ENCODE peak calls at places on chromosomes 7 and 10, in seven cellular contexts. E, F, O, X, G, B and V are unnamed samples.

GRCh38 chr10:122521011-122521410 is 39.5 kb upstream of the DMBT1 start:
- DNase-seq in E (no peak), B (no peak), F (no peak), O (no peak), X (no peak), G (no peak), V (no peak)

GRCh38 chr10:72323108-72323932 is 31.4 kb downstream of the DNAJB12 start:
- DNase-seq in G (no peak), O (no peak), F (no peak), E (no peak), X (no peak), B (no peak), V (no peak)

GRCh38 chr10:34885901-34886300 is 70.8 kb upstream of the PARD3 start:
- DNase-seq in G (no peak), F (no peak), X (no peak), O (no peak), E (no peak), B (no peak), V (no peak)

GRCh38 chr7:47458057-47458456 is 123.9 kb downstream of the TNS3 start:
- DNase-seq in B (peak; percentile 87), O (peak; percentile 37), F (no peak), G (no peak), X (no peak), E (peak; percentile 56), V (no peak)

GRCh38 chr10:132696204-132696603 is 89.7 kb downstream of the NKX6-2 start:
- DNase-seq in E (no peak), G (no peak), B (no peak), F (no peak), X (no peak), O (no peak), V (no peak)

GRCh38 chr10:119498889-119499864 is 43.3 kb downstream of the RGS10 start:
- DNase-seq in E (peak; percentile 41), F (no peak), G (no peak), O (peak; percentile 91), X (no peak), B (no peak), V (no peak)

GRCh38 chr7:102451371-102452054 is 13.2 kb downstream of the ALKBH4 start:
- DNase-seq in O (peak; percentile 67), F (no peak), X (peak; percentile 99), B (no peak), E (no peak), G (peak; percentile 85), V (no peak)

GRCh38 chr7:4119848-4120247 is 562.2 kb upstream of the FOXK1 start:
- DNase-seq in X (no peak), F (no peak), B (no peak), E (no peak), O (no peak), G (no peak), V (no peak)

GRCh38 chr7:20197837-20198236 is 19.3 kb downstream of the MACC1 start:
- DNase-seq in E (no peak), O (no peak), F (no peak), X (peak; percentile 34), G (peak; percentile 37), B (no peak), V (no peak)

GRCh38 chr10:77290528-77291155 is 347.0 kb downstream of the KCNMA1 start:
- DNase-seq in E (no peak), O (no peak), G (no peak), B (no peak), F (no peak), X (no peak), V (no peak)

GRCh38 chr10:329361-330099 is 194.3 kb downstream of the ZMYND11 start:
- DNase-seq in B (peak; percentile 87), F (peak; percentile 36), X (no peak), O (peak; percentile 80), E (peak; percentile 93), G (peak; percentile 23), V (peak; percentile 68)

GRCh38 chr10:93742633-93743349 is 14.9 kb upstream of the LGI1 start:
- DNase-seq in G (no peak), F (peak; percentile 74), B (no peak), E (no peak), O (no peak), X (no peak), V (no peak)

GRCh38 chr10:91796332-91797076 is 1.7 kb upstream of the TNKS2 start:
- DNase-seq in O (peak; percentile 4), G (peak; percentile 14), F (peak; percentile 32), E (peak; percentile 57), B (no peak), X (no peak), V (no peak)

GRCh38 chr10:7610651-7611389 is 55.9 kb downstream of the ITIH5 start:
- DNase-seq in X (no peak), O (no peak), F (no peak), E (no peak), G (no peak), B (peak; percentile 85), V (no peak)

GRCh38 chr10:102927311-102928010 is 9.4 kb downstream of the CNNM2 start:
- DNase-seq in O (no peak), X (no peak), F (peak; percentile 76), E (no peak), G (peak; percentile 9), B (no peak), V (no peak)

GRCh38 chr10:95225136-95225535 is 31.1 kb downstream of the ACSM6 start:
- DNase-seq in B (no peak), X (no peak), E (no peak), O (no peak), F (no peak), G (no peak), V (no peak)
- TF ChIP-seq CTCF in B (no peak), X (no peak), E (no peak), O (no peak), F (no peak), G (no peak), V (peak; percentile 24)

DNA sequence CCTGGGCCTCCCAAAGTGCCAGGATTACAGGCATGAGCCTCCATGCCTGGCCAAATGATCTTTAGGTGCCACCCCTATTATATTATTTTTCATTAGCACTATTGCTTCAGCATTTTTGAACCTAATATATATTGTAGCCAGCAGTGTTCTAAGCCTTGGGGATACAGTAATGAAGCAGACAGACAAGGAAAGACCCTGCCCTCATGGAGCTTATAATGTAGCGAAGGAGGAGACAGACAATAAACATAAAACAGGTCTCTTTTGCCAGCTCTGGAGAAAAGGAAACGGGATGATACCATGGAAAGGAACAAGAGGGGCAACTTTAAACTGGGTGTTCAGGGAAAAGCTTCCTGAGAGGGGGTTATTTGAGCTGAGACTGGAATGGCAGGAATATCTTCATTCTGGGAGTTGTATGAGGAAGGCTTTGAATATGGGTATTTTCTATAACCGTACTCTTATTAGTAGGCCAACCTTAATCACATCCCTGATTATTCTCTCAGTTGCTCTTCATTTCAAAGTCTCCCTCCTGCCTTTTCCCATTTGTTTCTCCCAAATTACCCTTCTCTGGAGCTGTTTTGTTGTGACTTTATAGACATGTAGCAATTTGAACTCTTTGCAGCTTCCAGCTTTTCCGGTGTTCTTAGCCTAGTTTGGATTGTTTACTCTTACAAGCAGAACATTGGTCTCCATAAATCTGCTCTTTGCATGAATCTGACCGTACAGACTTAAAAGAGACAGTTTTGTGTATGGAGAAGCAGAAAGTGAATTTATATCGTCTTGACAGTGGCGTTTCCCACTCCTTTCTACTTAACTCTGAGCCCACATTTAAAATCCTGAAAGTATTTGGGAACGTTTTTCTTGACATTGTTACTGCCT is 19.0 kb downstream of the PRKAR2B start:
- DNase-seq in X (no peak), E (no peak), B (no peak), G (no peak), F (no peak), O (no peak), V (no peak)
- H3K27ac ChIP-seq in X (no peak overlapping the region), E (no peak overlapping the region), B (no peak overlapping the region), G (peak overlapping the region; percentile 23), F (no peak overlapping the region), O (no peak overlapping the region), V (no peak overlapping the region)

GRCh38 chr7:159226303-159226702 is 81.6 kb upstream of the VIPR2 start:
- DNase-seq in O (no peak), X (peak; percentile 63), G (no peak), E (no peak), B (no peak), F (no peak), V (no peak)

GRCh38 chr7:159231017-159231416 is 86.3 kb upstream of the VIPR2 start:
- DNase-seq in B (no peak), G (no peak), O (no peak), F (no peak), X (no peak), E (no peak), V (no peak)

GRCh38 chr7:159229683-159230475 is 85.2 kb upstream of the VIPR2 start:
- DNase-seq in B (no peak), O (peak; percentile 50), E (no peak), X (no peak), G (no peak), F (no peak), V (no peak)

GRCh38 chr7:159227433-159227832 is 82.8 kb upstream of the VIPR2 start:
- DNase-seq in F (no peak), O (no peak), X (no peak), E (no peak), G (no peak), B (no peak), V (no peak)
- TF ChIP-seq POLR2AphosphoS5 in F (no peak), O (no peak), X (no peak), E (peak; percentile 37), G (no peak), B (no peak), V (no peak)

GRCh38 chr7:88346357-88346756 is 39.7 kb upstream of the STEAP4 start:
- DNase-seq in X (no peak), O (no peak), G (no peak), F (no peak), E (no peak), B (no peak), V (no peak)

GRCh38 chr7:88347098-88347497 is 40.4 kb upstream of the STEAP4 start:
- DNase-seq in E (peak; percentile 27), G (no peak), X (no peak), O (no peak), B (no peak), F (no peak), V (no peak)

GRCh38 chr7:88350118-88350517 is 43.4 kb upstream of the STEAP4 start:
- DNase-seq in X (no peak), G (no peak), E (no peak), F (no peak), O (no peak), B (no peak), V (no peak)

GRCh38 chr7:88344271-88344670 is 37.6 kb upstream of the STEAP4 start:
- DNase-seq in G (no peak), B (no peak), F (no peak), E (no peak), X (no peak), O (no peak), V (no peak)

DNA sequence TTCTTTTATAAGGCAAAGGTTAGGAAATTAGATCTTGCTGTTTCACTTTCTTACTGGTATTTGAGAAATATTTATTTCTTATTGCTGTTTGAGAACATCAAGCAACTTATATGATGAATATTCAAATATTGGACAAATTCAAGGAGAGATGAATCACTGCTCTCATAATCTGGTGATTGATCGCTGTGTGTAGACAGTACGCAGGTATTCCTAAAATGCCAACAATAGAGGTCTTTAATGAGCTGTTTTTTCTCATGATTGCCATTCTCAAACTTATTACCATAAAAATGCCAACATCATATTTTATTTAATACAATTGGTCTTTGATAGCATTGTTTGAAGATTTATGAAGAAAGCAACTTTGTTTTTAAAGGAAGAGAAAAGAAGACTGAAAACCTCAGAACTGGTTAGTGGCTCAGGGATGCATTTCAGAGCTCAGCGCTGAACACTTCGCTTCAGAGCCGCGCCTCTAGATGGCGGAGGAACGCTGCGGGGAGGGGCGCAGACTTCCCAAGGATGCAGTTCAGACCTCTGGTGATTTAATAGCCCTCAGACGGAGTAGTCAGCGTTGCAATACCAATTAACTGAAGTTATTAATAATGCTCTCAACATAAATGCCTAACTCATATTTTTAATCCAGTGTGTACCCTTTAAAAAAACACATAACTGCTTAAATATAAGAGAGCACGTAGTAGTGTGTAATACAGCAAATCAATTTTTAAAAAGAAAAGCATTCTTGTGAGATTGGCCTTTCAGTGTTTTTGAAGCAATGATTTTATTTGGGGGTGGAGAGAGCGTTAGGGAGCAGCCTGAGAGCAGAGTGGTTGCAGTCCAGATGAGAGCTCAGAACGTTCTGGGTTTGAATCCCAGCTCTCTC is 38.5 kb upstream of the STEAP4 start:
- DNase-seq in F (peak; percentile 38), O (peak; percentile 6), X (peak; percentile 47), B (no peak), G (peak; percentile 13), E (peak; percentile 41), V (no peak)
- TF ChIP-seq CTCF in F (no peak), O (peak; percentile 59), X (peak; percentile 52), B (peak; percentile 51), G (peak; percentile 50), E (peak; percentile 32), V (peak; percentile 84)